ENCODE peak calls at places on chromosomes 6 and 20, in four cellular contexts. D is SK-N-SH, O is HepG2, Q is K562. M is an unnamed sample.

GRCh38 chr6:111113731-111114438 is 26.6 kb downstream of the SLC16A10 start:
- DNase-seq in D (peak; percentile 47), O (no peak), Q (peak; percentile 20), M (no peak)

GRCh38 chr20:19122395-19122794 is 90.0 kb upstream of the SLC24A3 start:
- DNase-seq in D (no peak), O (no peak), Q (no peak), M (no peak)

GRCh38 chr6:93721386-93722048 is 302.2 kb upstream of the EPHA7 start:
- DNase-seq in D (no peak), O (peak; percentile 1), Q (peak; percentile 1), M (peak; percentile 38)

GRCh38 chr6:133568970-133569889 is 319.7 kb upstream of the TCF21 start:
- DNase-seq in D (peak; percentile 50), O (peak; percentile 51), Q (peak; percentile 63), M (peak; percentile 36)

GRCh38 chr6:75524322-75524972 is 30.8 kb upstream of the FILIP1 start:
- DNase-seq in D (no peak), O (peak; percentile 95), Q (no peak), M (no peak)

GRCh38 chr6:159608961-159609673 is 83.9 kb downstream of the SOD2 start:
- DNase-seq in D (no peak), O (peak; percentile 47), Q (peak; percentile 57), M (peak; percentile 70)

GRCh38 chr6:13445005-13445743 is 42.2 kb downstream of the GFOD1 start:
- DNase-seq in D (peak; percentile 71), O (no peak), Q (peak; percentile 44), M (peak; percentile 34)

GRCh38 chr20:58237318-58238182 is 9.1 kb upstream of the ANKRD60 start:
- DNase-seq in D (no peak), O (no peak), Q (no peak), M (no peak)

GRCh38 chr20:51365670-51366069 is 176.8 kb downstream of the NFATC2 start:
- DNase-seq in D (no peak), O (no peak), Q (no peak), M (no peak)
- TF ChIP-seq FOXJ3 in D (no peak), O (no peak), Q (no peak), M (no peak)

DNA sequence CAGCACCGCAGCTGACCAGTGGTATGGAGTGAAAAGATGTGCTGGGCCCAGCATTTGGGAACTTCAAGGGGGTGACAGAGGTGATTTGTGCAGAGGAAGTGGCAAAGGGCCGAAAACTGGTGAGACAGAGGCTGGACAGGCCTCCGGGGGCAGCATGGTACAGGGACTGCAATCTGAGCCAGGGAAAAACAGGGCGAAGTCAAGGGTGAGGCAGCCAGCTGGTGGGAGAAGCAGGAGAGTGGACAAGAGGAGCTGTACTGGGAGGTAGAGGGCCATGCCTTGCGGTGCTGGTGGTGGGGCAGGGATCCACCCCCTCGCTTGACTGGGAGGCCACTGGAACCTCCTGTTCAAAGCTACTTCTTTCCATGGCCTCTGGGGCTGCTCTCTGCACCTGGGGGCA is 7.3 kb upstream of the GFRA4 start:
- DNase-seq in D (peak; percentile 57), O (no peak), Q (no peak), M (peak; percentile 38)
- TF ChIP-seq CTCF in D (peak; percentile 49), O (peak; percentile 12), Q (no peak), M (no peak)

GRCh38 chr6:34463299-34463698 is 2.6 kb upstream of the PACSIN1 start:
- DNase-seq in D (no peak), O (no peak), Q (no peak), M (no peak)

GRCh38 chr6:34462010-34462409 is 3.9 kb upstream of the PACSIN1 start:
- DNase-seq in D (no peak), O (no peak), Q (no peak), M (no peak)

GRCh38 chr6:34463849-34464248 is 2.0 kb upstream of the PACSIN1 start:
- DNase-seq in D (no peak), O (no peak), Q (no peak), M (no peak)

GRCh38 chr6:34460796-34461507 is 4.9 kb upstream of the PACSIN1 start:
- DNase-seq in D (no peak), O (no peak), Q (no peak), M (no peak)

DNA sequence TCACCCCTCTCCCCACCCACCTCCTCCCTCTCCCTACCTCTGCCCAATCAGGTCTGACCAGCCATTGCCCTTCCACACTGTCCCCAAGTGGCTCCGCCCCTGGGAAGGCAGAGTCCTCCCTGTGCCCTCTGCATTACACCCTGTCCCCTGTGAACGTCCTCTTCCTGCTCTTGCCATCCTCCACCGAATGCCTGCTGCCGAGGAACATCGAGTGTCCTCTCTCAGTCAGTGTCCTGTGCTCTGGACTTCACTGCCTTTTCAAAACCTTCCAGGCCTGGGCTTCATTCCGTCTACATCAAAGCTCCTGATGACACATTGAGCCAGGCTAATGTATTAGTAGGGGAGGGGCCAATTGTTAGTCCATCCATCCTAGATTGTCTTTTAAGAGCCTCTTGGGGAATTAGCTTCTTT is 3.3 kb upstream of the PACSIN1 start:
- DNase-seq in D (peak; percentile 81), O (peak; percentile 36), Q (peak; percentile 83), M (peak; percentile 69)
- TF ChIP-seq FOXJ3 in D (no peak), O (no peak), Q (no peak), M (no peak)

GRCh38 chr20:49965781-49966304 is 16.9 kb upstream of the SNAI1 start:
- DNase-seq in D (no peak), O (peak; percentile 58), Q (no peak), M (no peak)

GRCh38 chr20:49969946-49970345 is 12.8 kb upstream of the SNAI1 start:
- DNase-seq in D (no peak), O (no peak), Q (no peak), M (no peak)

GRCh38 chr20:49969234-49969633 is 13.5 kb upstream of the SNAI1 start:
- DNase-seq in D (no peak), O (no peak), Q (peak; percentile 22), M (no peak)

GRCh38 chr20:49961413-49961812 is 21.4 kb upstream of the SNAI1 start:
- DNase-seq in D (no peak), O (no peak), Q (no peak), M (no peak)

GRCh38 chr20:49964964-49965780 is 17.6 kb upstream of the SNAI1 start:
- DNase-seq in D (peak; percentile 78), O (peak; percentile 76), Q (peak; percentile 87), M (peak; percentile 81)
- TF ChIP-seq CTCF in D (peak; percentile 72), O (peak; percentile 92), Q (peak; percentile 96), M (peak; percentile 62)

DNA sequence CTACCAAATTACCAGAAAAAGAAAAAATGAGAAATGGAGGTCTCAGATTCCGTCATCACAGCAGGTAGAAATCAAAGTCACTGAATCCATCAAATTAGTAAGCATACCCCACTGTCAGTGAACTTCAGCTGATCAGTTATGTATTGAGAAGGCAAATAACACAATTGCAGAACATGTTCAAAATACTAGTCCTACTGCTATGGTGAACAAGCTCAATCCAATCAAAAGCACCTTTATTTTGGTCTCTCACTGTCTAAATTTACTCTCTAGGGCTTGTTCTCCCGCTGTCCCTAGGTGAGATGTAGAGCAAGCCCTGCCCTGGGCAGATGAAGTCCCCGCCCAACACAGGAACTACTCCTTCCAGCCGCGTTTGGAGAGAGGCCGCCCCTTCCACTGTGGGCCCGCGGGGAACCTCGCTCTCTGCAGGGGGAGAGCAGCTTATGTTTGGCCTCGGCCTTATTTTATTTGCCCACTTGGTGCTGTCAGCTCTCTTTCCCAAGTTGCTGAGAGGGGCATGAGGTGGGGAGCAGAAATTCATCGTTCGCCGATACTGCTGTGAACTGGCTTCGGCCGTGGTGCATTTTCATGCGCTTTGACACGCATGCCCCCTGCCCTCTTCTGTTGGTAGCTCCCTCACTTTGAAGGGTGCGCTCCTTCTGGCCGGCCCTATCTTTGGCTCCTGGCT is 14.3 kb upstream of the MAP1LC3A start:
- DNase-seq in D (no peak), O (no peak), Q (no peak), M (peak; percentile 48)
- TF ChIP-seq FOXJ3 in D (no peak), O (no peak), Q (no peak), M (no peak)

DNA sequence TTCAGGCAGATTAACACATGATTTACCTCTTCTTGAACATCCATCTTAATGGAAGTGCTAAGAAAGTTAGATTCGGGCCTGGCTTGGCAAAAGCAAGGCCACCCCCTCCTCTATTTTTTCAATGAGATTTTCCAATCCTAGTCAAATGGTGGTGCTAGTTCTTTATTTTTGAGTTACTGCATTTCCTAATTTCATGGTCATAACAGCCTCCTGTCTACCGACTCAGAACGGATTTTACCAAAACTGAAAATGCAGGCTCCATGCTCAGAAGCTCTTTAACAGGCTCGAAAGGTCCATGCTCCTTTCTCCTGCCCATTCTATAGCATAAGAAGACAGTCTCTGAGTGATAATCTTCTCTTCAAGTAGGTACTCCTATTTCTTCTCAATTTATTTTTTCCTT is 117.2 kb upstream of the ESR1 start:
- DNase-seq in D (no peak), O (no peak), Q (no peak), M (no peak)
- TF ChIP-seq CTCF in D (no peak), O (peak; percentile 27), Q (no peak), M (no peak)

GRCh38 chr6:106639812-106640211 is 10.4 kb downstream of the QRSL1 start:
- DNase-seq in D (no peak), O (no peak), Q (no peak), M (no peak)

GRCh38 chr6:106637051-106637717 is 7.8 kb downstream of the QRSL1 start:
- DNase-seq in D (no peak), O (no peak), Q (no peak), M (no peak)

GRCh38 chr6:106642476-106642875 is 13.1 kb downstream of the QRSL1 start:
- DNase-seq in D (no peak), O (no peak), Q (no peak), M (no peak)

GRCh38 chr6:106634565-106634964 is 5.2 kb downstream of the QRSL1 start:
- DNase-seq in D (no peak), O (no peak), Q (no peak), M (no peak)

DNA sequence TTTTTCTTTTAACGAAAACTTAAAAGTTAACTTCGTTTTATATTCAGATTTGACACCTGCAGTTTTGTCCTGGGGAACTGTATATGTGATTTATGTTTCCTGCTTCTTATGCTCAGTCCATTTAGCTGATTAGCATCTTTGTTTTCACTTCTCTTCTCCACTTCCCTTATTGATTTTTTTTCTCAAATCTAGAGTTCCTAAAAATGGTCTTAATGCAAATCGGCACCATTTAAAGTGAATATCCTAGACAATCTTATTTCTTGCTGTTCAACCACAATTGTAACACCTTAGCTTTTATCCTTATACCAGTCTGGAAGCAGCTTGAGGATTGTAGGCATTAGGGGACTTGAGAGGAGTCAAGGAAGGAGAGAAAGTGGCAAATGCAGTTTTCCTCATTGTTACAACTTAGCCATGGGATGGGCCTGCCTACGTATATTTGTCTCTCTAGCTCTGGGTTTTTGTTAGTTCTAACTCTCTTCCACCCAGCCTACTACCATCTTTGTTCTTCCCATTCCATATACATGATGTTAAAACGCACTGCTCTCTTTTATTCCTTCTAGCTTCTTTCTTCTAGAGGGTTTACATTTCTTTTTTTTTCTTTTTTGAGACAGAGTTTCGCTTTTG is 8.5 kb downstream of the QRSL1 start:
- DNase-seq in D (no peak), O (no peak), Q (no peak), M (no peak)
- TF ChIP-seq FOXJ3 in D (no peak), O (no peak), Q (no peak), M (no peak)

M was measured in WTC11.